ENCODE peak calls at places on chromosomes 12 and 14, in four cellular contexts. A, D, Z and R are unnamed samples.

GRCh38 chr14:39219075-39219499 is 14.6 kb upstream of the MIA2 start:
- DNase-seq in A (no peak), D (no peak), Z (no peak), R (no peak)

GRCh38 chr12:77097846-77098245 is 32.5 kb upstream of the E2F7 start:
- DNase-seq in A (no peak), D (no peak), Z (no peak), R (no peak)

GRCh38 chr12:52074006-52074405 is 4.2 kb downstream of the ATG101 start:
- DNase-seq in A (no peak), D (no peak), Z (peak; percentile 63), R (no peak)

GRCh38 chr12:109648446-109648980 is 65.1 kb upstream of the FAM222A start:
- DNase-seq in A (no peak), D (no peak), Z (no peak), R (no peak)

GRCh38 chr12:28096649-28097048 is 93.6 kb upstream of the CCDC91 start:
- DNase-seq in A (no peak), D (no peak), Z (no peak), R (no peak)

GRCh38 chr14:44449694-44450093 is 57.4 kb downstream of the FSCB start:
- DNase-seq in A (no peak), D (no peak), Z (no peak), R (no peak)

GRCh38 chr12:93107943-93108342 is 178.8 kb upstream of the EEA1 start:
- DNase-seq in A (no peak), D (no peak), Z (no peak), R (no peak)

GRCh38 chr12:127078577-127079350 is 1188.2 kb upstream of the TMEM132C start:
- DNase-seq in A (no peak), D (no peak), Z (no peak), R (no peak)

GRCh38 chr12:50924439-50925341 is 27.7 kb upstream of the HIGD1C start:
- DNase-seq in A (no peak), D (peak; percentile 93), Z (peak; percentile 76), R (peak; percentile 65)

GRCh38 chr12:106302401-106303201 is at the start of gene TCP11L2:
- DNase-seq in A (no peak), D (peak; percentile 87), Z (no peak), R (peak; percentile 97)

GRCh38 chr12:69679119-69679518 is 20.0 kb downstream of the BEST3 start:
- DNase-seq in A (no peak), D (no peak), Z (no peak), R (no peak)

GRCh38 chr12:52494518-52494917 is 1.5 kb upstream of the KRT6A start:
- DNase-seq in A (no peak), D (no peak), Z (no peak), R (no peak)

GRCh38 chr12:57722716-57723629 is 15.6 kb downstream of the AGAP2 start:
- DNase-seq in A (no peak), D (no peak), Z (no peak), R (no peak)

GRCh38 chr14:98169170-98169587 is 1102.8 kb downstream of the BCL11B start:
- DNase-seq in A (no peak), D (no peak), Z (no peak), R (no peak)

GRCh38 chr14:102508774-102509743 is 517 bp downstream of the ANKRD9 start:
- DNase-seq in A (no peak), D (peak; percentile 56), Z (no peak), R (peak; percentile 85)

GRCh38 chr14:63492391-63492790 is 50.8 kb downstream of the PPP2R5E start:
- DNase-seq in A (no peak), D (no peak), Z (no peak), R (no peak)

GRCh38 chr12:31876568-31877424 is 82.4 kb upstream of the RESF1 start:
- DNase-seq in A (no peak), D (no peak), Z (no peak), R (no peak)

GRCh38 chr14:35046751-35047536 is 872 bp downstream of the FAM177A1 start:
- DNase-seq in A (no peak), D (peak; percentile 56), Z (no peak), R (no peak)
- TF ChIP-seq NRF1 in A (no peak), D (no peak), Z (no peak), R (no peak)

GRCh38 chr14:55350461-55350860 is 61.2 kb downstream of the ATG14 start:
- DNase-seq in A (no peak), D (no peak), Z (no peak), R (no peak)

GRCh38 chr14:55349565-55349964 is 62.1 kb downstream of the ATG14 start:
- DNase-seq in A (no peak), D (no peak), Z (no peak), R (no peak)

GRCh38 chr14:55347040-55347439 is 64.6 kb downstream of the ATG14 start:
- DNase-seq in A (no peak), D (no peak), Z (no peak), R (no peak)

GRCh38 chr14:55351111-55351510 is 60.5 kb downstream of the ATG14 start:
- DNase-seq in A (no peak), D (no peak), Z (no peak), R (no peak)

DNA sequence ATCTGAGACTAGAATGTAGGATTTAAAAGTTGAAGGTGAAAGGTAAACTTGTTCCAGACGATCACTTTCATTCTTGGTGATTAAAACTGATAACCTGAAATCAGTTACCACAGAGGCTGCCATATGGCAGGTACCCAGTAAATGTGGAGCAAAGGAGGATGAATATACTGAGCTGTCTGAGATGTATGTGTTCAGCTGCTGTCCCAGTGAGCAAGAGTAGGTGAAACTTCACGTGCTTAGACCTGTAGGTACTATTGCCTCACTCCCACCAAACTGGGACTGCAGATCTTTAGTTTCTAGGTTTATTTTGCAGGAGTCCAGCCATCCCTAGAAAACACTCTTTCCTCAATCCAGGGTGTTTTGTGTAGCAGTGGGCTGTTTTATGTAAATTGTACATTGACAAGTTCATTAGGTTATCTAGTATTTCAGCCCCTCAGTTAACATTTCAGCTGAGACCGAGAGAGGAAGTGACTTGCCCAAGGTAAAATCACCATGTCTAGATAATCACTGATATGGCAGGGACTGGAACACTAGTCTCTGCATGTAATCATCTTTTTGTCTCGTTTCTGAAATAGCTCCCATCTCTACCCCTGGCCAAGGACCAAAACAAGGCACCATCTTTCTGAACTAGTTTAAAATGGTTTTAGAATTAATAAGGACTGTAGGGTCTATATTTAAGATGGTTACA is 62.7 kb downstream of the ATG14 start:
- DNase-seq in A (no peak), D (no peak), Z (no peak), R (no peak)
- H3K4me1 ChIP-seq in A (no peaks in the 10 kb centered on the region), D (peaks cover 9% of the 10 kb centered on the region), Z (peaks cover 11% of the 10 kb centered on the region), R (no peaks in the 10 kb centered on the region)

GRCh38 chr14:105067969-105068301 is 2.7 kb upstream of the GPR132 start:
- DNase-seq in A (no peak), D (no peak), Z (no peak), R (no peak)

GRCh38 chr14:105065280-105066228 is at the start of gene GPR132:
- DNase-seq in A (no peak), D (no peak), Z (peak; percentile 93), R (no peak)

GRCh38 chr14:105066285-105067071 is 1.2 kb upstream of the GPR132 start:
- DNase-seq in A (no peak), D (no peak), Z (no peak), R (no peak)

GRCh38 chr14:105068818-105069217 is 3.6 kb upstream of the GPR132 start:
- DNase-seq in A (no peak), D (no peak), Z (no peak), R (no peak)

DNA sequence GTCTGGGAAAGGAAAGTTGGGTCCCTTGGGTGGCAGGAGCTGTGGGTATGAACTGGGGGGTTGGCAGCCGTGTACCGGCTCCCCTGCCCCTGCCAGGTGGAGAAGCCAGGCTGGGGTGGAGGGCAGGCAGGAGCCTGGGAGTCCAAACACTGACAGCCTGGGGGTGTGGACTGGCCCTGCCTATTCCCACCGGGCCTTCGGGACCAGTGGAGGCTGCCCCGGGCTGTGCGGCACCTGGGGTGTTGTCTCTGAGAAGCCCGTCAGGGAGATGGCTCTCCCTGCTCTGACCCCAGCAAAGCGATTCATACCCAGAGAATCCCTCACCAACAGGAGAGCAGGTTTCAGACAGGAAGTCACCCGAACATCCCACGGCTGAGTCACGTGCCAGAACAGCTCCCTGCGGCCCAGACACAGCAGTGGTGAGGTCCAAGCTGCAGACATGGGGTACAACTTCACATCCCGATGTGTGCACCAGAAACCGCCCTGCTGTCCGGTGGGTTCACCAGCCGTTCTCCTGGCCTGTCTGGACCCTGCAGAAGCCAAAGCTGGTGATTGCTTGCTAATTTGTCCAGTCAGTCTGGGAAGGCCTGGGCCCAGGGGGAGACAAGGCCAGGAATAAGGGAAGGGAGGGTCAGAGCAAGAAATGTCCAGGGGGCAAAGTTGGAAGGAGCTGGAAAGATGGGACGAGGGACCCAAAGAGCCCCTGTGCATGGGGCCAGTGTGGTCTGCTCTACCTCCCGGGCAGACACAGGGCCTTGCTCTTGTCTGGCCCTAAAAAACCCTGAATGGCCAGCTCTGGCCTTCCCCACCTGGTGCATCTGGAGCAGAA is 2.1 kb upstream of the GPR132 start:
- DNase-seq in A (no peak), D (no peak), Z (peak; percentile 55), R (no peak)
- TF ChIP-seq NRF1 in A (no peak), D (no peak), Z (no peak), R (no peak)

GRCh38 chr14:60652674-60653387 is 3.6 kb upstream of the SIX1 start:
- DNase-seq in A (no peak), D (peak; percentile 12), Z (no peak), R (peak; percentile 36)
- H3K4me1 ChIP-seq in A (peaks cover 44% of the 10 kb centered on the region), D (no peaks in the 10 kb centered on the region), Z (peaks cover 8% of the 10 kb centered on the region), R (peaks cover 5% of the 10 kb centered on the region)

GRCh38 chr12:117489671-117490070 is 128.2 kb upstream of the NOS1 start:
- DNase-seq in A (no peak), D (no peak), Z (no peak), R (no peak)

GRCh38 chr12:117484901-117485300 is 123.5 kb upstream of the NOS1 start:
- DNase-seq in A (no peak), D (no peak), Z (no peak), R (no peak)

GRCh38 chr12:117490130-117490529 is 128.7 kb upstream of the NOS1 start:
- DNase-seq in A (no peak), D (no peak), Z (no peak), R (no peak)

GRCh38 chr12:117486840-117487659 is 125.6 kb upstream of the NOS1 start:
- DNase-seq in A (no peak), D (no peak), Z (no peak), R (no peak)

GRCh38 chr12:117485984-117486839 is 124.8 kb upstream of the NOS1 start:
- DNase-seq in A (no peak), D (no peak), Z (no peak), R (no peak)
- TF ChIP-seq NRF1 in A (no peak), D (no peak), Z (no peak), R (no peak)